ENCODE peak calls at places on chromosomes 16 and 17, in four cellular contexts. J, P, S and W are unnamed samples.
A peak's percentile ranks its signal among the peaks of the same experiment; 100 is the strongest.

GRCh38 chr17:69232650-69233049 is 4.0 kb upstream of the ABCA10 start:
- DNase-seq in S (no peak), P (no peak), J (no peak), W (no peak)

GRCh38 chr17:57782051-57782490 is 37.0 kb upstream of the CCDC182 start:
- DNase-seq in S (no peak), P (peak; percentile 20), J (no peak), W (no peak)

GRCh38 chr16:47965439-47965838 is 190.4 kb downstream of the ABCC12 start:
- DNase-seq in P (peak; percentile 65), S (no peak), J (no peak), W (no peak)

GRCh38 chr16:9053006-9053601 is 38.3 kb upstream of the HAPSTR1 start:
- DNase-seq in J (no peak), P (peak; percentile 95), S (no peak), W (peak; percentile 57)

GRCh38 chr17:27782791-27783206 is 17.5 kb downstream of the NOS2 start:
- DNase-seq in P (no peak), S (no peak), J (no peak), W (peak; percentile 38)

GRCh38 chr16:21646721-21647561 is 5.5 kb downstream of the IGSF6 start:
- DNase-seq in S (peak; percentile 89), J (peak; percentile 42), P (no peak), W (no peak)

GRCh38 chr16:27973678-27974077 is 89.8 kb downstream of the GSG1L start:
- DNase-seq in S (no peak), P (no peak), J (no peak), W (no peak)

GRCh38 chr16:86959182-86959651 is 358.0 kb downstream of the C16orf95 start:
- DNase-seq in J (no peak), S (no peak), P (no peak), W (no peak)

GRCh38 chr17:48617515-48618365 is 2.6 kb upstream of the HOXB8 start:
- DNase-seq in P (no peak), S (no peak), J (no peak), W (no peak)

GRCh38 chr17:3557768-3558583 is at the start of gene TRPV3:
- DNase-seq in J (peak; percentile 26), S (peak; percentile 62), P (no peak), W (peak; percentile 59)

GRCh38 chr17:47204722-47205418 is 4.3 kb upstream of the MYL4 start:
- DNase-seq in P (no peak), J (no peak), S (peak; percentile 79), W (no peak)

GRCh38 chr17:378068-378467 is 25.5 kb upstream of the RPH3AL start:
- DNase-seq in P (peak; percentile 42), S (no peak), J (no peak), W (no peak)

GRCh38 chr17:40819528-40820125 is 2.8 kb downstream of the KRT10 start:
- DNase-seq in J (no peak), P (no peak), S (no peak), W (no peak)

GRCh38 chr17:82304826-82305726 is 12.3 kb downstream of the CD7 start:
- DNase-seq in S (no peak), J (no peak), P (no peak), W (no peak)

DNA sequence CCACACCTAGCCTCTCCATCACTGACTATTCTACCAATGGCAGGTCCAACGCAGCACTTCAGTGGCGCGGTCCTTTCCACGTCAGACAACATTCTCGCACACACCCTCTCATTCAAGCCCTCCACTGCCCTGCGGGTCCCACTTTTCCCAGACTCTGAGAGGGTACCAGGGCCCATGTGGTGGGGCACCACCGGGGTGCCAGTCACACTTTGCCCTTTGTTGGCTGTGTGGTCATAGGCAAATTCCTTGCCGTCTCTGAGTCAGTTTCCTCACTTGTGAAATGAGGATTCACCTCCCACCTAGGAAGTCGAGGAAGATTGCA is 1.1 kb downstream of the PLCD3 start:
- DNase-seq in J (no peak), P (no peak), S (no peak), W (no peak)
- H3K4me1 ChIP-seq in J (peaks cover 6% of the 10 kb centered on the region), P (peaks cover 14% of the 10 kb centered on the region), S (peaks cover 15% of the 10 kb centered on the region), W (peaks cover 4% of the 10 kb centered on the region)

DNA sequence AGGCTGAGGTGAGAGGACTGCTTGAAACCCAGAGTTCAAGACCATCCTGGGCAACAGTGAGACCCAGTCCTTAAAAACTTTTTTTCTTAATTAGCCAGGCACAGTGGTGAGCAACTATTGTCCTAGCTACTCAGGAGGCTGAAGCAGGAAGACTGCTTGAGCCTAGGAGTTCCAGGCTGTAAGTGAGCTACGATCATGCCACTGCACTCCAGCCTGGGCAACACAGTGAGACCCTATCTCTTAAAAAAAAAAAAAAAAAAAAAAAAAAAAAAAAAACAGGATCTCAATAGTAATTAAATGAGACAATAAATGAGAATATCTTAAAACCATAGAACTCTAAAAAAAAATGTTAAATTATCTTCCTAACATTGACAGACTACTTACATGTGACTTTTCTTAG is 14.3 kb downstream of the SMURF2 start:
- DNase-seq in P (no peak), J (no peak), S (no peak), W (no peak)
- H3K27ac ChIP-seq in P (no peak overlapping the region), J (no peak overlapping the region), S (no peak overlapping the region), W (no peak overlapping the region)

GRCh38 chr16:11869657-11870228 is 18.4 kb upstream of the RSL1D1 start:
- DNase-seq in J (no peak), S (no peak), P (no peak), W (no peak)
- H3K36me3 ChIP-seq in J (peaks cover 5% of the 10 kb centered on the region), S (peaks cover 11% of the 10 kb centered on the region), P (peaks cover 15% of the 10 kb centered on the region), W (peaks cover 9% of the 10 kb centered on the region)

GRCh38 chr17:1986783-1987451 is 38.2 kb downstream of the RTN4RL1 start:
- DNase-seq in J (no peak), S (no peak), P (no peak), W (no peak)

GRCh38 chr17:1989135-1989534 is 36.0 kb downstream of the RTN4RL1 start:
- DNase-seq in J (no peak), P (no peak), S (no peak), W (no peak)

GRCh38 chr17:1980665-1981250 is 44.4 kb downstream of the RTN4RL1 start:
- DNase-seq in S (no peak), J (no peak), P (no peak), W (no peak)

GRCh38 chr17:1985093-1985492 is 40.0 kb downstream of the RTN4RL1 start:
- DNase-seq in S (no peak), P (no peak), J (no peak), W (no peak)

GRCh38 chr17:1985686-1986085 is 39.4 kb downstream of the RTN4RL1 start:
- DNase-seq in S (no peak), J (no peak), P (no peak), W (no peak)
- H3K4me1 ChIP-seq in S (no peaks in the 10 kb centered on the region), J (no peaks in the 10 kb centered on the region), P (peaks cover 5% of the 10 kb centered on the region), W (no peaks in the 10 kb centered on the region)

GRCh38 chr17:45096926-45097325 is 35.4 kb downstream of the PLCD3 start:
- DNase-seq in S (no peak), J (no peak), P (no peak), W (no peak)
- H3K27ac ChIP-seq in S (no peak overlapping the region), J (no peak overlapping the region), P (no peak overlapping the region), W (no peak overlapping the region)

GRCh38 chr16:16020291-16020690 is 70.9 kb downstream of the ABCC1 start:
- DNase-seq in P (no peak), J (no peak), S (no peak), W (no peak)

GRCh38 chr16:16021020-16021419 is 71.6 kb downstream of the ABCC1 start:
- DNase-seq in J (no peak), S (no peak), P (no peak), W (no peak)

GRCh38 chr16:16021646-16021987 is 72.2 kb downstream of the ABCC1 start:
- DNase-seq in J (no peak), S (no peak), P (no peak), W (no peak)

GRCh38 chr16:16021988-16022682 is 72.7 kb downstream of the ABCC1 start:
- DNase-seq in J (no peak), P (peak; percentile 54), S (no peak), W (peak; percentile 93)

GRCh38 chr16:16022683-16023064 is 73.3 kb downstream of the ABCC1 start:
- DNase-seq in P (no peak), S (no peak), J (no peak), W (no peak)
- H3K36me3 ChIP-seq in P (no peaks in the 10 kb centered on the region), S (peaks cover 23% of the 10 kb centered on the region), J (peaks cover 15% of the 10 kb centered on the region), W (no peaks in the 10 kb centered on the region)